ENCODE peak calls at places on chromosome 1, in nine cellular contexts. One of them, this sample, is unnamed.

GRCh38 chr1:47675721-47676120 is 237.9 kb downstream of the FOXD2 start:
- DNase-seq in HCEC 1CT: no peak
- DNase-seq in GM18507: no peak
- DNase-seq in cerebellar cortex: no peak
- DNase-seq in heart left ventricle: no peak
- DNase-seq in dermis blood vessel endothelial cell: no peak
- DNase-seq in GM12892: no peak
- DNase-seq in AG10803: no peak
- DNase-seq in HuH-7: no peak
- DNase-seq in this sample: no peak

GRCh38 chr1:2046225-2046917 is 3.8 kb upstream of the PRKCZ start:
- DNase-seq in HCEC 1CT: no peak
- DNase-seq in GM18507: no peak
- DNase-seq in cerebellar cortex: peak; percentile 73
- DNase-seq in heart left ventricle: peak; percentile 56
- DNase-seq in dermis blood vessel endothelial cell: peak; percentile 68
- DNase-seq in GM12892: peak; percentile 56
- DNase-seq in AG10803: no peak
- DNase-seq in HuH-7: peak; percentile 96
- DNase-seq in this sample: peak; percentile 44

GRCh38 chr1:30919025-30919881 is 10.7 kb upstream of the SDC3 start:
- DNase-seq in HCEC 1CT: peak; percentile 40
- DNase-seq in GM18507: no peak
- DNase-seq in cerebellar cortex: no peak
- DNase-seq in heart left ventricle: no peak
- DNase-seq in dermis blood vessel endothelial cell: peak; percentile 26
- DNase-seq in GM12892: no peak
- DNase-seq in AG10803: peak; percentile 62
- DNase-seq in HuH-7: no peak
- DNase-seq in this sample: no peak

GRCh38 chr1:224996266-224996665 is 66.8 kb downstream of the DNAH14 start:
- DNase-seq in HCEC 1CT: no peak
- DNase-seq in GM18507: no peak
- DNase-seq in cerebellar cortex: no peak
- DNase-seq in heart left ventricle: no peak
- DNase-seq in dermis blood vessel endothelial cell: no peak
- DNase-seq in GM12892: no peak
- DNase-seq in AG10803: no peak
- DNase-seq in HuH-7: no peak
- DNase-seq in this sample: no peak

GRCh38 chr1:237671262-237671661 is 219.5 kb downstream of the ZP4 start:
- DNase-seq in HCEC 1CT: no peak
- DNase-seq in GM18507: no peak
- DNase-seq in cerebellar cortex: no peak
- DNase-seq in heart left ventricle: peak; percentile 31
- DNase-seq in dermis blood vessel endothelial cell: no peak
- DNase-seq in GM12892: no peak
- DNase-seq in AG10803: no peak
- DNase-seq in HuH-7: no peak
- DNase-seq in this sample: no peak

GRCh38 chr1:93617670-93618488 is 63.8 kb downstream of the BCAR3 start:
- DNase-seq in HCEC 1CT: no peak
- DNase-seq in GM18507: no peak
- DNase-seq in cerebellar cortex: no peak
- DNase-seq in heart left ventricle: no peak
- DNase-seq in dermis blood vessel endothelial cell: no peak
- DNase-seq in GM12892: no peak
- DNase-seq in AG10803: no peak
- DNase-seq in HuH-7: peak; percentile 77
- DNase-seq in this sample: peak; percentile 33

GRCh38 chr1:62343911-62344310 is 24.7 kb upstream of the KANK4 start:
- DNase-seq in HCEC 1CT: no peak
- DNase-seq in GM18507: no peak
- DNase-seq in cerebellar cortex: no peak
- DNase-seq in heart left ventricle: no peak
- DNase-seq in dermis blood vessel endothelial cell: no peak
- DNase-seq in GM12892: no peak
- DNase-seq in AG10803: no peak
- DNase-seq in HuH-7: no peak
- DNase-seq in this sample: no peak

GRCh38 chr1:156858959-156859522 is at the start of gene INSRR:
- DNase-seq in HCEC 1CT: no peak
- DNase-seq in GM18507: no peak
- DNase-seq in cerebellar cortex: no peak
- DNase-seq in heart left ventricle: peak; percentile 37
- DNase-seq in dermis blood vessel endothelial cell: peak; percentile 8
- DNase-seq in GM12892: no peak
- DNase-seq in AG10803: no peak
- DNase-seq in HuH-7: peak; percentile 51
- DNase-seq in this sample: peak; percentile 88

GRCh38 chr1:171138973-171139372 is 46.1 kb upstream of the FMO2 start:
- DNase-seq in HCEC 1CT: no peak
- DNase-seq in GM18507: no peak
- DNase-seq in cerebellar cortex: no peak
- DNase-seq in heart left ventricle: peak; percentile 27
- DNase-seq in dermis blood vessel endothelial cell: peak; percentile 27
- DNase-seq in GM12892: no peak
- DNase-seq in AG10803: no peak
- DNase-seq in HuH-7: no peak
- DNase-seq in this sample: no peak

GRCh38 chr1:238438296-238439275 is 547.9 kb upstream of the ZP4 start:
- DNase-seq in HCEC 1CT: no peak
- DNase-seq in GM18507: no peak
- DNase-seq in cerebellar cortex: no peak
- DNase-seq in heart left ventricle: no peak
- DNase-seq in dermis blood vessel endothelial cell: no peak
- DNase-seq in GM12892: no peak
- DNase-seq in AG10803: no peak
- DNase-seq in HuH-7: no peak
- DNase-seq in this sample: peak; percentile 31

GRCh38 chr1:37995773-37996379 is 6.1 kb upstream of the SF3A3 start:
- DNase-seq in HCEC 1CT: peak; percentile 98
- DNase-seq in GM18507: no peak
- DNase-seq in cerebellar cortex: no peak
- DNase-seq in heart left ventricle: peak; percentile 88
- DNase-seq in dermis blood vessel endothelial cell: peak; percentile 60
- DNase-seq in GM12892: no peak
- DNase-seq in AG10803: peak; percentile 94
- DNase-seq in HuH-7: no peak
- DNase-seq in this sample: peak; percentile 56

GRCh38 chr1:186750250-186750649 is 70.0 kb upstream of the PTGS2 start:
- DNase-seq in HCEC 1CT: peak; percentile 36
- DNase-seq in GM18507: no peak
- DNase-seq in cerebellar cortex: no peak
- DNase-seq in heart left ventricle: no peak
- DNase-seq in dermis blood vessel endothelial cell: no peak
- DNase-seq in GM12892: no peak
- DNase-seq in AG10803: peak; percentile 37
- DNase-seq in HuH-7: no peak
- DNase-seq in this sample: no peak